ENCODE peak calls at places on chromosome 15, in six cellular contexts. J, G, P, R, E and O are unnamed samples.

GRCh38 chr15:56805466-56806146 is 72.3 kb upstream of the ZNF280D start:
- DNase-seq in E (peak), R (peak), P (peak), J (peak), G (no peak), O (peak)

GRCh38 chr15:25805006-25805405 is 58.1 kb downstream of the ATP10A start:
- DNase-seq in E (no peak), J (no peak), G (peak), P (no peak), R (no peak), O (no peak)

GRCh38 chr15:60713096-60714084 is 234.4 kb upstream of the ICE2 start:
- DNase-seq in E (peak), J (peak), G (no peak), P (peak), R (no peak), O (peak)

GRCh38 chr15:96027501-96027900 is 303.0 kb upstream of the NR2F2 start:
- DNase-seq in E (no peak), P (no peak), R (no peak), J (no peak), G (no peak), O (no peak)

GRCh38 chr15:60400957-60401356 is 3.2 kb upstream of the ANXA2 start:
- DNase-seq in R (no peak), J (no peak), P (peak), E (no peak), G (no peak), O (no peak)

GRCh38 chr15:41989573-41990242 is 17.4 kb upstream of the EHD4 start:
- DNase-seq in P (peak), G (peak), R (peak), J (peak), E (peak), O (peak)

GRCh38 chr15:31776039-31776438 is 254.3 kb upstream of the CHRNA7 start:
- DNase-seq in J (no peak), G (no peak), E (no peak), P (no peak), R (no peak), O (no peak)

GRCh38 chr15:95910643-95911212 is 419.8 kb upstream of the NR2F2 start:
- DNase-seq in E (no peak), G (no peak), R (no peak), P (no peak), J (no peak), O (no peak)

GRCh38 chr15:99100245-99101173 is 4.4 kb upstream of the SYNM start:
- DNase-seq in E (peak), R (peak), J (peak), G (no peak), P (peak), O (peak)

GRCh38 chr15:66999601-67000000 is 65.8 kb upstream of the SMAD3 start:
- DNase-seq in J (no peak), G (no peak), E (no peak), P (no peak), R (no peak), O (no peak)

GRCh38 chr15:78192826-78193594 is 41.4 kb downstream of the ACSBG1 start:
- DNase-seq in E (no peak), P (no peak), R (no peak), J (no peak), G (no peak), O (no peak)

GRCh38 chr15:44545934-44546802 is 9.2 kb downstream of the EIF3J start:
- DNase-seq in G (no peak), P (peak), R (no peak), J (peak), E (no peak), O (peak)

GRCh38 chr15:27668471-27669220 is 430.5 kb downstream of the OCA2 start:
- DNase-seq in P (no peak), G (no peak), R (no peak), E (no peak), J (no peak), O (no peak)

GRCh38 chr15:77187751-77188464 is 117.0 kb upstream of the TSPAN3 start:
- DNase-seq in J (peak), P (peak), R (peak), G (peak), E (no peak), O (peak)

GRCh38 chr15:79157631-79158592 is 67.3 kb upstream of the RASGRF1 start:
- DNase-seq in E (no peak), P (no peak), J (peak), G (no peak), R (no peak), O (no peak)

GRCh38 chr15:25783607-25784131 is 79.5 kb downstream of the ATP10A start:
- DNase-seq in G (no peak), P (peak), R (no peak), J (no peak), E (no peak), O (no peak)

GRCh38 chr15:49242820-49243219 is 72.8 kb downstream of the GALK2 start:
- DNase-seq in J (no peak), R (no peak), G (no peak), E (peak), P (peak), O (peak)

GRCh38 chr15:84911879-84912660 is 27.6 kb downstream of the SLC28A1 start:
- DNase-seq in J (peak), P (peak), E (peak), R (peak), G (peak), O (peak)

GRCh38 chr15:78714890-78715289 is 73.9 kb upstream of the CHRNB4 start:
- DNase-seq in E (no peak), J (peak), P (no peak), G (no peak), R (no peak), O (no peak)

GRCh38 chr15:75647370-75648155 is at the start of gene SNX33:
- DNase-seq in E (peak), P (peak), G (no peak), J (peak), R (peak), O (peak)

GRCh38 chr15:51848811-51849210 is 19.4 kb downstream of the TMOD3 start:
- DNase-seq in R (no peak), J (no peak), G (no peak), P (peak), E (no peak), O (no peak)

GRCh38 chr15:25727116-25727515 is 136.0 kb downstream of the ATP10A start:
- DNase-seq in P (no peak), E (no peak), G (no peak), R (no peak), J (no peak), O (no peak)

GRCh38 chr15:85603160-85603559 is 191.6 kb downstream of the KLHL25 start:
- DNase-seq in E (no peak), J (no peak), G (no peak), R (no peak), P (no peak), O (no peak)

GRCh38 chr15:81068516-81068915 is 65.6 kb upstream of the CFAP161 start:
- DNase-seq in R (no peak), J (no peak), P (no peak), E (no peak), G (no peak), O (no peak)

GRCh38 chr15:48424076-48424475 is 92.8 kb downstream of the DUT start:
- DNase-seq in J (peak), R (no peak), G (no peak), P (no peak), E (no peak), O (peak)

GRCh38 chr15:63797901-63798300 is 35.8 kb downstream of the HERC1 start:
- DNase-seq in J (no peak), G (no peak), P (no peak), R (no peak), E (no peak), O (no peak)

GRCh38 chr15:55574096-55574495 is 14.0 kb downstream of the PYGO1 start:
- DNase-seq in E (no peak), R (no peak), P (no peak), J (no peak), G (no peak), O (no peak)

GRCh38 chr15:90968434-90968833 is 13.8 kb downstream of the RCCD1 start:
- DNase-seq in R (no peak), P (no peak), G (no peak), J (no peak), E (no peak), O (no peak)

GRCh38 chr15:81256916-81257315 is 60.2 kb downstream of the IL16 start:
- DNase-seq in P (peak), G (no peak), R (no peak), J (peak), E (no peak), O (peak)

GRCh38 chr15:35545316-35545824 is 595 bp downstream of the DPH6 start:
- DNase-seq in P (peak), J (peak), R (peak), G (no peak), E (peak), O (peak)

GRCh38 chr15:29070471-29071192 is 184.9 kb downstream of the APBA2 start:
- DNase-seq in R (no peak), P (no peak), G (no peak), E (no peak), J (no peak), O (no peak)

GRCh38 chr15:63434567-63435219 is 53.0 kb upstream of the CA12 start:
- DNase-seq in G (no peak), J (no peak), E (no peak), R (no peak), P (no peak), O (no peak)

GRCh38 chr15:31294067-31294466 is 32.6 kb upstream of the KLF13 start:
- DNase-seq in J (no peak), G (no peak), E (no peak), R (no peak), P (no peak), O (no peak)

GRCh38 chr15:100112061-100112420 is 229.7 kb downstream of the ADAMTS17 start:
- DNase-seq in J (no peak), E (peak), P (no peak), R (no peak), G (no peak), O (no peak)

GRCh38 chr15:45664451-45664850 is 29.6 kb downstream of the SQOR start:
- DNase-seq in E (no peak), J (no peak), G (no peak), P (peak), R (no peak), O (peak)

GRCh38 chr15:66894986-66895780 is 170.2 kb upstream of the SMAD3 start:
- DNase-seq in G (no peak), P (peak), R (no peak), J (peak), E (no peak), O (no peak)

GRCh38 chr15:30859091-30859874 is 44.4 kb upstream of the FAN1 start:
- DNase-seq in J (peak), R (no peak), G (no peak), P (peak), E (no peak), O (peak)

GRCh38 chr15:67834593-67835348 is 5.1 kb downstream of the RNU6-1 start:
- DNase-seq in R (peak), G (no peak), J (no peak), E (no peak), P (no peak), O (no peak)

GRCh38 chr15:67157779-67158366 is 92.5 kb downstream of the SMAD3 start:
- DNase-seq in J (no peak), G (no peak), R (no peak), P (no peak), E (no peak), O (no peak)

DNA sequence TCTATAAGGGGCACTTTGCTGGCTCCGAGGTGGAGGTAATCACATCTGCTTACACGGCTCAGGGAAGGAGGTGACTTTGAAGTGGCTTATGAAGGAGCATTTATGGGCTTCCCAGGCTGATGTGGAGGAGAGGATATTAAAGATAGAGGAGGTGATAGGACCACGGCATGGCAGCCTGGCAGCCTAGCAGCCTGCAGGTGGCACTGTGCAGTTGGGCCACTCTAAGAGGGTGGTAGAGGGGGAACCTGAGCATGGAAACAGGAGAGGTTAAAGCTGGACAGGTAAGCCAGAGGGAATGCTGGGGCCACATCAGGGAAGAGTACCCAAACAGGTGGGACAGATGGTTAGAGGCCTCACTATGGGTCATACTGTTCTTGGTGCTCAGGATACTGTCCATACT is 375.0 kb downstream of the WDR72 start:
- DNase-seq in G (no peak), J (no peak), E (no peak), R (no peak), P (no peak), O (no peak)
- TF ChIP-seq CTCF in G (no peak), J (no peak), E (no peak), R (no peak), P (no peak), O (no peak)

GRCh38 chr15:65067645-65068416 is at the start of gene RASL12:
- DNase-seq in P (no peak), E (peak), R (no peak), J (no peak), G (no peak), O (no peak)
- H3K4me3 ChIP-seq in P (no peak), E (peak), R (peak), J (no peak), G (peak), O (peak)

GRCh38 chr15:89421219-89421618 is 75.2 kb downstream of the RHCG start:
- DNase-seq in R (no peak), E (no peak), G (no peak), P (no peak), J (no peak), O (no peak)

GRCh38 chr15:89426500-89426899 is 69.9 kb downstream of the RHCG start:
- DNase-seq in E (no peak), J (no peak), P (no peak), R (no peak), G (no peak), O (no peak)

GRCh38 chr15:89419370-89419984 is 76.9 kb downstream of the RHCG start:
- DNase-seq in E (peak), J (no peak), P (peak), R (no peak), G (no peak), O (peak)

GRCh38 chr15:89428246-89428645 is 68.1 kb downstream of the RHCG start:
- DNase-seq in P (no peak), E (no peak), J (no peak), G (no peak), R (no peak), O (no peak)

GRCh38 chr15:89423981-89424380 is 72.4 kb downstream of the RHCG start:
- DNase-seq in J (no peak), E (no peak), P (no peak), G (no peak), R (no peak), O (no peak)
- TF ChIP-seq CTCF in J (no peak), E (no peak), P (no peak), G (no peak), R (no peak), O (no peak)

GRCh38 chr15:69413822-69414701 is at the start of gene KIF23:
- DNase-seq in P (peak), E (peak), R (peak), J (peak), G (peak), O (peak)
- H3K4me3 ChIP-seq in P (peak), E (peak), R (peak), J (peak), G (peak), O (peak)

DNA sequence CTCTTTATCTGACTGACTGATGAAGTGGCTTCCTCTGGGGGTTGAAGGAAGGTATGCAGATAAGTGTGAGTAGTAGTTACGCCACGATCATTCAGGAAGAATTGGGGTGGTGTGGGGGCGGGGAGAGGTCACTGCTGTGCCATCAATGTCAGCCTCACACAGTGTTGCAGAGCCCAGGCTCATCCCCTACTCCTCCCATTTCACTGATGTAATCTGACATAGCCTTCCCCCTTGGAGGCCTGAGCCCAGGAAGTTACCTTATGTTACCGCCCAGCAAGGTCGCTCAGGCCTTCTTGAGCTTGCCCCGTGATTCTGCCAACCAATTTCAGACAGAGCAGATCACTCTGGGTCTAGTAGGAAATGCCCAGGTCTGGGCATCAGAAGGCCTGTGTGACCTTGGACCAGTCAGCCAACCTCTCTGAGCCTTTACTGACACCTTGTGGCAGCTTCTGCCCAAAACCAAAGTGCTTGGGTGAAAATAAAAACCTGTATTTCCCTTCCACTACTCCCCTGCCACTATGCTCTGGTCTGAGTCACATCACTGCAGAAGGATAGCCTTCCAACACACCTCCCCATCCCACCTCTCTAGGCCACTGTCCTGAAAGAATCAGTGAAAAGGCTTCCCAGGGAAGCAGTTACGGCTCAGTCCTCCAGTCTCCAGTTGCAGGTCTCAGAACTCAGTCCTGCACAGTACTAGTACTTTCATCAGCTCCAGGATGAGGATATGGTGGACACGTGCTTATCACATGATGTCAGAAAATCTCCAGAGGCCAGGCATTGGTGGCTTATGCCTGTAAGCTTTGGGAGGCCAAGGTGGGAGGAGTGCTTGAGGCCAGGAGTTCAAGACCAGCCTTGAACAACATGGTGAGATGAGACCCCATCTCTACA is 28.1 kb upstream of the INSYN1 start:
- DNase-seq in J (peak), R (no peak), P (peak), E (no peak), G (no peak), O (peak)
- TF ChIP-seq CTCF in J (peak), R (no peak), P (peak), E (no peak), G (no peak), O (peak)

GRCh38 chr15:40412095-40412759 is 6.6 kb downstream of the IVD start:
- DNase-seq in P (no peak), R (no peak), G (no peak), J (no peak), E (no peak), O (no peak)

GRCh38 chr15:40409366-40409765 is 3.8 kb downstream of the IVD start:
- DNase-seq in R (no peak), P (no peak), G (no peak), J (no peak), E (no peak), O (no peak)

GRCh38 chr15:40405501-40406381 is at the start of gene IVD:
- DNase-seq in P (peak), G (peak), E (peak), R (peak), J (peak), O (peak)

GRCh38 chr15:40410476-40410875 is 4.9 kb downstream of the IVD start:
- DNase-seq in J (no peak), E (no peak), P (no peak), R (no peak), G (no peak), O (no peak)

DNA sequence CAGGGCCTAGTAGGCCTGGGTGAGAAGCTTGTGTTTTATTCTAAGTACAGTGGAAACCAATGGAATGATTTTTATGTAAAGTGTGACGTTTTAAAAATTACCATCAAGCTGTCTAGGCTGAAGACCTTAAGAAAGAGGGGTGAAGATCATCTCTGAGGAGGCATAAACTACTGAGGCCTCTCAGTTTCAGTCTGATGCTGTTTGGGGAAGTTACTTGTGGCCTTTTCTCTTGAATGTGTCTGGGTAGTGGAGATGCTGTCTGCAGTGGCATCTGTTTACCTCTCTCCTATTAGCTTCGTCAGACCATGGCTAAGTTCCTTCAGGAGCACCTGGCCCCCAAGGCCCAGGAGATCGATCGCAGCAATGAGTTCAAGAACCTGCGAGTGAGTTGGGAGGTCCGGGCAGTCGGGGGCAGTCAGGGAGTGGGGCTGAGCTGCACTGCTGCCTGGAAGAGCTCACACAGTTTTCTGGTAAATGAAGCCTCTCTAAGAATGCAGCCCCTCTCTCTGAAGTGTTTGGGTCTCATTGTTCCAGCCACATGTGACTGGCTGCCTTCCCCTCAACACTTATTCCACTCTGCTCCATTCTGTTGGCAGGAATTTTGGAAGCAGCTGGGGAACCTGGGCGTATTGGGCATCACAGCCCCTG is 1.9 kb downstream of the IVD start:
- DNase-seq in G (no peak), E (no peak), R (no peak), P (no peak), J (no peak), O (no peak)
- H3K4me3 ChIP-seq in G (no peak), E (no peak), R (no peak), P (peak), J (no peak), O (no peak)

GRCh38 chr15:88813960-88814359 is 10.7 kb downstream of the ACAN start:
- DNase-seq in G (no peak), R (no peak), J (no peak), E (no peak), P (no peak), O (no peak)
- TF ChIP-seq CTCF in G (no peak), R (no peak), J (no peak), E (no peak), P (no peak), O (no peak)